ENCODE peak calls at places on chromosomes 11 and 22, in seven cellular contexts. X is IMR-90, W is erythroblast, C is uterus, N is breast epithelium, S is HepG2, Z is ovary. H is an unnamed sample.

GRCh38 chr11:124800226-124800929 is at the start of gene MSANTD2:
- DNase-seq in C (peak; percentile 81), N (peak; percentile 50), W (peak; percentile 78), X (peak; percentile 79), Z (peak; percentile 89), S (peak; percentile 46), H (peak; percentile 78)

GRCh38 chr11:8086001-8086479 is 5.0 kb downstream of the TUB start:
- DNase-seq in X (peak; percentile 19), C (peak; percentile 68), N (no peak), S (no peak), Z (peak; percentile 50), W (no peak), H (no peak)

GRCh38 chr11:3148255-3148989 is 16.7 kb downstream of the OSBPL5 start:
- DNase-seq in Z (no peak), C (no peak), W (no peak), X (no peak), N (no peak), S (no peak), H (no peak)

GRCh38 chr11:1523779-1524178 is 37.2 kb upstream of the MOB2 start:
- DNase-seq in Z (no peak), N (no peak), X (no peak), S (no peak), C (no peak), W (no peak), H (no peak)

GRCh38 chr11:17298302-17298701 is 21.8 kb downstream of the NUCB2 start:
- DNase-seq in W (no peak), X (peak; percentile 39), Z (no peak), N (no peak), S (no peak), C (no peak), H (no peak)

GRCh38 chr22:30362632-30363281 is 6.0 kb downstream of the CCDC157 start:
- DNase-seq in W (peak; percentile 92), X (no peak), Z (no peak), S (no peak), N (no peak), C (no peak), H (no peak)

GRCh38 chr22:45353816-45354215 is 44.1 kb downstream of the FAM118A start:
- DNase-seq in N (no peak), Z (no peak), S (no peak), W (no peak), X (no peak), C (no peak), H (no peak)

GRCh38 chr11:115616941-115617340 is 112.7 kb upstream of the CADM1 start:
- DNase-seq in X (peak; percentile 90), S (no peak), N (no peak), W (no peak), C (peak; percentile 24), Z (no peak), H (no peak)

GRCh38 chr11:66020618-66021357 is 5.5 kb downstream of the CATSPER1 start:
- DNase-seq in Z (no peak), S (no peak), X (peak; percentile 79), N (no peak), C (no peak), W (no peak), H (no peak)

GRCh38 chr22:26568207-26568706 is 21.7 kb downstream of the TPST2 start:
- DNase-seq in S (no peak), Z (no peak), C (no peak), X (peak; percentile 12), W (no peak), N (peak; percentile 84), H (no peak)

GRCh38 chr22:37211075-37211852 is 1.0 kb downstream of the SSTR3 start:
- DNase-seq in N (no peak), Z (peak; percentile 39), W (no peak), X (no peak), S (no peak), C (no peak), H (no peak)

GRCh38 chr11:32213223-32213622 is 122.3 kb downstream of the RCN1 start:
- DNase-seq in Z (no peak), S (no peak), X (peak; percentile 74), C (no peak), N (no peak), W (no peak), H (peak; percentile 67)

GRCh38 chr11:17354070-17354924 is 2.7 kb downstream of the NCR3LG1 start:
- DNase-seq in S (peak; percentile 76), C (peak; percentile 63), Z (no peak), X (peak; percentile 79), N (peak; percentile 38), W (peak; percentile 84), H (peak; percentile 69)

GRCh38 chr11:78567209-78567608 is 7.5 kb downstream of the NARS2 start:
- DNase-seq in Z (no peak), W (no peak), X (peak; percentile 53), N (no peak), C (no peak), S (no peak), H (no peak)

GRCh38 chr11:101914349-101914736 is 467 bp upstream of the CEP126 start:
- DNase-seq in C (peak; percentile 48), N (no peak), W (no peak), Z (no peak), S (no peak), X (peak; percentile 49), H (no peak)

GRCh38 chr11:131154329-131154728 is 216.1 kb upstream of the NTM start:
- DNase-seq in W (no peak), S (no peak), N (no peak), Z (no peak), C (no peak), X (no peak), H (no peak)

GRCh38 chr22:26890870-26891269 is 233.5 kb downstream of the MIAT start:
- DNase-seq in W (no peak), Z (no peak), N (no peak), X (no peak), S (no peak), C (no peak), H (no peak)

GRCh38 chr11:97772696-97773095 is 1248.1 kb upstream of the CNTN5 start:
- DNase-seq in C (no peak), N (no peak), Z (no peak), S (no peak), X (no peak), W (no peak), H (no peak)

GRCh38 chr11:120326228-120326627 is 1.1 kb downstream of the TLCD5 start:
- DNase-seq in S (peak; percentile 30), N (no peak), W (no peak), C (no peak), X (peak; percentile 86), Z (no peak), H (no peak)

GRCh38 chr11:74171630-74172465 is 759 bp downstream of the PPME1 start:
- DNase-seq in C (no peak), X (no peak), N (no peak), W (peak; percentile 39), S (no peak), Z (no peak), H (no peak)

GRCh38 chr11:121112498-121113455 is 11.7 kb downstream of the TECTA start:
- DNase-seq in W (peak; percentile 48), S (peak; percentile 52), N (peak; percentile 46), C (peak; percentile 57), X (peak; percentile 82), Z (peak; percentile 65), H (peak; percentile 32)

GRCh38 chr11:117953029-117953671 is 23.9 kb upstream of the TMPRSS13 start:
- DNase-seq in W (no peak), C (no peak), X (no peak), Z (no peak), S (no peak), N (no peak), H (no peak)

GRCh38 chr11:80778432-80778831 is 1337.6 kb upstream of the TENM4 start:
- DNase-seq in C (no peak), Z (no peak), X (no peak), S (no peak), N (no peak), W (no peak), H (no peak)

GRCh38 chr11:65496304-65497140 is 2.3 kb upstream of the MALAT1 start:
- DNase-seq in N (no peak), W (peak; percentile 78), C (peak; percentile 68), Z (peak; percentile 50), X (peak; percentile 48), S (no peak), H (no peak)

GRCh38 chr11:134449713-134450112 is 37.7 kb upstream of the B3GAT1 start:
- DNase-seq in N (no peak), W (no peak), C (no peak), S (no peak), X (no peak), Z (no peak), H (no peak)

GRCh38 chr22:38413085-38414008 is 41.7 kb downstream of the KCNJ4 start:
- DNase-seq in N (no peak), X (no peak), C (peak; percentile 20), Z (peak; percentile 55), S (no peak), W (no peak), H (peak; percentile 69)

GRCh38 chr11:43920598-43921419 is 21.6 kb upstream of the C11orf96 start:
- DNase-seq in N (peak; percentile 52), C (peak; percentile 93), W (no peak), X (peak; percentile 100), Z (peak; percentile 69), S (peak; percentile 91), H (no peak)

GRCh38 chr11:129639300-129639699 is 176.3 kb upstream of the TMEM45B start:
- DNase-seq in Z (no peak), W (no peak), X (peak; percentile 99), C (no peak), N (no peak), S (peak; percentile 3), H (no peak)

GRCh38 chr22:19568337-19569311 is 44.4 kb upstream of the CLDN5 start:
- DNase-seq in S (no peak), Z (no peak), X (peak; percentile 95), N (no peak), W (no peak), C (no peak), H (no peak)

GRCh38 chr11:65468874-65469333 is 29.9 kb upstream of the MALAT1 start:
- DNase-seq in X (no peak), C (peak; percentile 65), S (peak; percentile 76), N (peak; percentile 84), W (peak; percentile 75), Z (peak; percentile 72), H (peak; percentile 88)

GRCh38 chr11:11843233-11843632 is 1.5 kb downstream of the USP47 start:
- DNase-seq in S (peak; percentile 58), C (no peak), X (peak; percentile 94), Z (no peak), W (peak; percentile 69), N (no peak), H (no peak)
- TF ChIP-seq POLR2A in S (no peak), C (peak; percentile 39), X (peak; percentile 63), Z (no peak), W (no peak), N (no peak), H (peak; percentile 61)

GRCh38 chr22:41201146-41201545 is 4.0 kb upstream of the L3MBTL2 start:
- DNase-seq in C (no peak), X (no peak), Z (no peak), N (no peak), W (no peak), S (no peak), H (no peak)
- TF ChIP-seq POLR2A in C (no peak), X (no peak), Z (no peak), N (no peak), W (no peak), S (no peak), H (no peak)

GRCh38 chr11:107413352-107413751 is 44.3 kb downstream of the CWF19L2 start:
- DNase-seq in S (no peak), W (no peak), N (no peak), X (no peak), Z (no peak), C (no peak), H (no peak)
- TF ChIP-seq POLR2A in S (no peak), W (no peak), N (no peak), X (no peak), Z (no peak), C (no peak), H (no peak)

GRCh38 chr11:128522063-128522942 is 65.1 kb downstream of the ETS1 start:
- DNase-seq in N (peak; percentile 88), W (peak; percentile 83), X (peak; percentile 100), C (peak; percentile 92), S (peak; percentile 39), Z (peak; percentile 96), H (peak; percentile 94)
- TF ChIP-seq POLR2A in N (peak; percentile 61), W (peak; percentile 33), X (peak; percentile 96), C (peak; percentile 89), S (peak; percentile 61), Z (peak; percentile 83), H (peak; percentile 92)